ENCODE peak calls at places on chromosomes 16 and 17, in seven cellular contexts. O is glutamatergic neuron; R is EH; N is fibroblast of the conjunctiva; B is CD8-positive, alpha-beta T cell; S is lower leg skin; P is hypothalamus. E is an unnamed sample.

GRCh38 chr16:57303021-57303909 is 18.8 kb upstream of the PLLP start:
- DNase-seq in S (peak), P (no peak), R (no peak), B (no peak), O (no peak), N (no peak), E (no peak)

GRCh38 chr16:53022374-53022773 is 30.3 kb downstream of the CHD9NB start:
- DNase-seq in P (peak), B (no peak), S (no peak), O (peak), N (peak), R (peak), E (no peak)

GRCh38 chr17:19418312-19418992 is 7.4 kb downstream of the RNF112 start:
- DNase-seq in P (no peak), N (no peak), O (no peak), B (no peak), S (no peak), R (peak), E (no peak)

GRCh38 chr17:57375770-57376181 is 119.5 kb downstream of the MSI2 start:
- DNase-seq in S (no peak), B (no peak), R (no peak), P (no peak), N (no peak), O (no peak), E (no peak)

GRCh38 chr16:12498077-12498476 is 305.6 kb downstream of the CPPED1 start:
- DNase-seq in B (no peak), R (no peak), O (no peak), S (no peak), P (no peak), N (no peak), E (no peak)

GRCh38 chr17:77821114-77821513 is 137.4 kb upstream of the TNRC6C start:
- DNase-seq in P (no peak), N (no peak), B (no peak), O (no peak), S (no peak), R (no peak), E (no peak)

GRCh38 chr17:68531252-68531651 is 19.0 kb downstream of the PRKAR1A start:
- DNase-seq in P (no peak), S (no peak), R (no peak), O (no peak), N (no peak), B (no peak), E (no peak)

GRCh38 chr17:64245218-64246145 is 17.6 kb downstream of the TEX2 start:
- DNase-seq in R (peak), S (no peak), O (no peak), N (no peak), B (no peak), P (no peak), E (no peak)

GRCh38 chr17:75241502-75241901 is 19.9 kb downstream of the GGA3 start:
- DNase-seq in B (no peak), N (no peak), P (no peak), O (no peak), S (no peak), R (no peak), E (no peak)

GRCh38 chr17:57370051-57370581 is 113.8 kb downstream of the MSI2 start:
- DNase-seq in O (no peak), S (no peak), B (no peak), R (peak), N (peak), P (no peak), E (no peak)

GRCh38 chr17:46758614-46759013 is 59.9 kb downstream of the WNT3 start:
- DNase-seq in R (no peak), B (no peak), P (no peak), S (peak), N (no peak), O (no peak), E (no peak)

GRCh38 chr16:20181386-20181785 is 107.7 kb upstream of the GPR139 start:
- DNase-seq in N (no peak), B (no peak), R (no peak), S (no peak), O (no peak), P (no peak), E (no peak)

GRCh38 chr17:45021607-45022287 is 29.7 kb downstream of the DCAKD start:
- DNase-seq in N (no peak), B (peak), R (peak), O (peak), P (peak), S (peak), E (peak)

GRCh38 chr16:86498661-86499493 is 11.4 kb upstream of the FOXF1 start:
- DNase-seq in O (peak), R (peak), P (no peak), N (no peak), B (no peak), S (no peak), E (no peak)

GRCh38 chr16:88599092-88599733 is 29.0 kb downstream of the ZC3H18 start:
- DNase-seq in S (peak), P (no peak), O (no peak), N (no peak), B (no peak), R (no peak), E (peak)

GRCh38 chr16:2043296-2043979 is 4.2 kb downstream of the NTHL1 start:
- DNase-seq in B (no peak), P (no peak), O (peak), N (no peak), R (no peak), S (no peak), E (no peak)

GRCh38 chr17:20979792-20980083 is 63.1 kb downstream of the USP22 start:
- DNase-seq in R (no peak), O (no peak), N (no peak), S (no peak), B (no peak), P (no peak), E (no peak)

GRCh38 chr16:49937886-49938285 is 82.0 kb upstream of the ZNF423 start:
- DNase-seq in B (no peak), O (no peak), N (no peak), S (no peak), P (no peak), R (no peak), E (no peak)

GRCh38 chr16:71727545-71728324 is 3.2 kb upstream of the PHLPP2 start:
- DNase-seq in N (no peak), R (no peak), O (no peak), P (no peak), S (no peak), B (no peak), E (no peak)

GRCh38 chr17:70006159-70006558 is 68.9 kb upstream of the KCNJ16 start:
- DNase-seq in B (no peak), S (no peak), P (no peak), O (no peak), R (no peak), N (peak), E (no peak)

GRCh38 chr17:20035501-20035900 is 26.3 kb downstream of the SPECC1 start:
- DNase-seq in R (no peak), S (no peak), P (no peak), B (no peak), O (no peak), N (no peak), E (no peak)

GRCh38 chr16:72284042-72284789 is 112.3 kb upstream of the PMFBP1 start:
- DNase-seq in B (no peak), S (no peak), P (no peak), R (no peak), N (no peak), O (peak), E (no peak)

GRCh38 chr17:62950067-62950466 is 16.0 kb upstream of the TANC2 start:
- DNase-seq in S (no peak), R (peak), B (no peak), O (no peak), N (peak), P (no peak), E (no peak)

GRCh38 chr17:62781826-62782225 is 26.3 kb downstream of the MARCHF10 start:
- DNase-seq in O (no peak), N (peak), S (no peak), B (no peak), R (peak), P (no peak), E (no peak)

GRCh38 chr16:84351630-84352029 is 16.7 kb upstream of the ATP2C2 start:
- DNase-seq in P (no peak), S (no peak), O (no peak), B (no peak), N (no peak), R (no peak), E (no peak)

GRCh38 chr17:50538549-50539410 is 6.2 kb downstream of the EPN3 start:
- DNase-seq in S (peak), P (no peak), O (peak), B (no peak), R (no peak), N (no peak), E (no peak)

E was measured in caudate nucleus.